ENCODE peak calls at places on chromosomes 4 and X, in eight cellular contexts. Z is A673; S is CD8-positive, alpha-beta memory T cell; N is HFF-Myc; R is left lung; A is colonic mucosa; J is GM06990; B is fibroblast of mammary gland. M is an unnamed sample.
A peak's percentile ranks its signal among the peaks of the same experiment; 100 is the strongest.

GRCh38 chr4:121154103-121154515 is 10.0 kb downstream of the TNIP3 start:
- DNase-seq in B (no peak), J (peak; percentile 13), S (no peak), R (no peak), A (no peak), Z (no peak), N (no peak), M (no peak)

GRCh38 chrX:132114607-132115006 is 13.2 kb downstream of the FRMD7 start:
- DNase-seq in A (no peak), R (no peak), N (no peak), Z (no peak), S (no peak), J (no peak), B (no peak), M (no peak)

GRCh38 chr4:185792384-185793146 is 19.4 kb downstream of the SORBS2 start:
- DNase-seq in R (no peak), N (peak; percentile 61), J (no peak), B (peak; percentile 72), Z (peak; percentile 71), A (no peak), S (no peak), M (peak; percentile 89)

GRCh38 chr4:8061145-8061544 is 97.5 kb downstream of the ABLIM2 start:
- DNase-seq in A (no peak), J (no peak), Z (no peak), B (no peak), S (no peak), R (no peak), N (no peak), M (no peak)

GRCh38 chr4:24771241-24771640 is 24.1 kb upstream of the SOD3 start:
- DNase-seq in S (no peak), B (peak; percentile 72), Z (no peak), J (no peak), A (no peak), N (no peak), R (no peak), M (no peak)

GRCh38 chrX:130631011-130631410 is 229.2 kb downstream of the RBMX2 start:
- DNase-seq in R (no peak), Z (no peak), J (no peak), S (no peak), N (no peak), B (no peak), A (no peak), M (no peak)

GRCh38 chr4:147933316-147933715 is 201.4 kb downstream of the ARHGAP10 start:
- DNase-seq in R (no peak), J (no peak), N (no peak), A (no peak), Z (peak; percentile 45), S (no peak), B (peak; percentile 8), M (no peak)

GRCh38 chr4:182010876-182011275 is 232.3 kb upstream of the TENM3 start:
- DNase-seq in N (no peak), A (no peak), Z (no peak), J (no peak), S (no peak), B (peak; percentile 6), R (no peak), M (peak; percentile 4)

GRCh38 chrX:108641589-108642272 is 94.6 kb downstream of the IRS4 start:
- DNase-seq in S (no peak), N (no peak), R (no peak), A (no peak), B (no peak), J (peak; percentile 14), Z (no peak), M (no peak)

GRCh38 chr4:173091362-173091761 is 77.2 kb upstream of the GALNT7 start:
- DNase-seq in B (no peak), A (no peak), N (no peak), J (no peak), R (no peak), Z (no peak), S (no peak), M (no peak)

GRCh38 chr4:113293043-113293560 is 243.6 kb downstream of the ANK2 start:
- DNase-seq in A (no peak), Z (no peak), B (peak; percentile 60), N (no peak), J (no peak), R (peak; percentile 39), S (no peak), M (peak; percentile 10)
- H3K4me3 ChIP-seq in A (no peak overlapping the region), Z (no peak overlapping the region), B (no peak overlapping the region), N (no peak overlapping the region), J (no peak overlapping the region), R (peak overlapping the region; percentile 4), S (no peak overlapping the region), M (peak overlapping the region; percentile 35)

GRCh38 chrX:41108007-41108683 is 22.9 kb downstream of the USP9X start:
- DNase-seq in N (no peak), R (no peak), Z (no peak), J (no peak), A (no peak), S (no peak), B (peak; percentile 39), M (no peak)

GRCh38 chrX:41105005-41105404 is 19.8 kb downstream of the USP9X start:
- DNase-seq in R (no peak), S (no peak), B (no peak), N (no peak), Z (no peak), J (no peak), A (no peak), M (no peak)

GRCh38 chrX:41110801-41111625 is 25.8 kb downstream of the USP9X start:
- DNase-seq in N (no peak), R (no peak), B (no peak), S (no peak), Z (no peak), A (no peak), J (no peak), M (no peak)

GRCh38 chrX:41108684-41109205 is 23.5 kb downstream of the USP9X start:
- DNase-seq in B (no peak), N (no peak), S (no peak), Z (no peak), J (no peak), R (no peak), A (no peak), M (no peak)
- H3K4me3 ChIP-seq in B (no peak overlapping the region), N (no peak overlapping the region), S (no peak overlapping the region), Z (no peak overlapping the region), J (no peak overlapping the region), R (no peak overlapping the region), A (no peak overlapping the region), M (no peak overlapping the region)

GRCh38 chr4:140643571-140644055 is 74.9 kb upstream of the UCP1 start:
- DNase-seq in J (no peak), N (no peak), B (no peak), R (no peak), S (no peak), A (no peak), Z (no peak), M (no peak)

GRCh38 chr4:140641105-140641555 is 72.4 kb upstream of the UCP1 start:
- DNase-seq in B (no peak), J (no peak), Z (no peak), S (no peak), A (no peak), R (no peak), N (no peak), M (no peak)

GRCh38 chr4:140640150-140640748 is 71.5 kb upstream of the UCP1 start:
- DNase-seq in Z (no peak), A (no peak), R (no peak), B (no peak), N (no peak), J (no peak), S (no peak), M (no peak)

GRCh38 chr4:140642674-140643437 is 74.1 kb upstream of the UCP1 start:
- DNase-seq in Z (no peak), S (no peak), R (no peak), B (no peak), N (no peak), J (no peak), A (no peak), M (no peak)

DNA sequence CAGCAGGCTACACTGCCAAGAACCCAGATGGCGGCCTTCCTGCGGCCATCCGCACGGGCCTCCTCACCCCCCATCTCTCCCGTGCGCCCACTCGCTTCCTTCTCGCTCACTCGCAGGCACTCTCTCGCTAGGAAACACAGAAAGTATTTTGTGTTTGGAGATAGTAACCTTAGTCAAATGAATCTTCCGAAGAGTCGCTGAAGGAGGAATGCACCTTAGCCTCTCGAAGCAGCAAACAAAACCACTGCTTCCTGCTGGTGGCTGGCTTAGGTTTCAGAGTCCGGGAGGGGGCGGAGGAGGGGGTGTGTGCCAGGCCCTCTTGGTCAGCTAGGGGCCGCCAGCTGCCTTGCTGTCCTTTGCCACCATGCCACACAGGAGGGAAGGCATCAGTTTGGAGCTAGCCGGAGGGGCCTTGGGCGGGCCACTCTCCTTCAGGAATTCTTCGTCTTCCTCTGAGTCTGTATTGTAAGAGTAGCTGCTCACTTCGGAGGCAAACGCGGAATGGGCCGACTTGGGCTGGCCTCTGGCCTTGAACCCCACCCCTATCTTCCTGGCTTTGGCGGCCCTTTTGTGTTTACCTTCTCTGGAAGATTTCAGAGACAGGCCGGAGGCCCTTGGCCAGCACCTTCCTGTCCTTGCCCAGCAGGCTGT is 73.2 kb upstream of the UCP1 start:
- DNase-seq in S (no peak), N (no peak), A (no peak), J (no peak), R (no peak), Z (no peak), B (peak; percentile 20), M (no peak)
- H3K4me3 ChIP-seq in S (no peak overlapping the region), N (no peak overlapping the region), A (no peak overlapping the region), J (no peak overlapping the region), R (peak overlapping the region; percentile 33), Z (no peak overlapping the region), B (peak overlapping the region; percentile 19), M (no peak overlapping the region)

GRCh38 chrX:154017766-154018517 is 1.8 kb downstream of the IRAK1 start:
- DNase-seq in R (no peak), Z (no peak), B (no peak), S (no peak), J (no peak), A (no peak), N (no peak), M (no peak)
- H3K4me3 ChIP-seq in R (peak overlapping the region; percentile 62), Z (peak overlapping the region; percentile 53), B (peak overlapping the region; percentile 52), S (no peak overlapping the region), J (peak overlapping the region; percentile 74), A (no peak overlapping the region), N (peak overlapping the region; percentile 64), M (peak overlapping the region; percentile 63)

GRCh38 chr4:914531-914930 is 17.6 kb downstream of the GAK start:
- DNase-seq in N (no peak), A (no peak), S (no peak), B (no peak), J (no peak), R (no peak), Z (no peak), M (no peak)

GRCh38 chr4:912548-913279 is 19.4 kb downstream of the GAK start:
- DNase-seq in B (no peak), R (peak; percentile 13), Z (no peak), S (no peak), N (no peak), J (no peak), A (peak; percentile 40), M (no peak)

GRCh38 chr4:913280-913618 is 18.9 kb downstream of the GAK start:
- DNase-seq in Z (no peak), R (peak; percentile 11), J (no peak), A (no peak), S (no peak), N (no peak), B (no peak), M (no peak)

GRCh38 chr4:915595-915994 is 16.5 kb downstream of the GAK start:
- DNase-seq in A (no peak), J (no peak), R (peak; percentile 31), N (no peak), S (no peak), Z (no peak), B (peak; percentile 58), M (no peak)

GRCh38 chr4:915041-915474 is 17.1 kb downstream of the GAK start:
- DNase-seq in N (no peak), J (peak; percentile 26), S (no peak), B (peak; percentile 10), R (peak; percentile 19), A (no peak), Z (no peak), M (no peak)
- H3K4me3 ChIP-seq in N (no peak overlapping the region), J (no peak overlapping the region), S (no peak overlapping the region), B (peak overlapping the region; percentile 6), R (no peak overlapping the region), A (no peak overlapping the region), Z (no peak overlapping the region), M (no peak overlapping the region)